ENCODE peak calls at places on chromosomes 16 and 17, in nine cellular contexts. X is testis, Q is suprapubic skin, R is HCT116, K is stomach, B is lower leg skin, M is upper lobe of left lung, A is NB4, G is right lobe of liver. L is an unnamed sample.

GRCh38 chr17:74336307-74336706 is 10.3 kb downstream of the KIF19 start:
- DNase-seq in X (no peak), Q (no peak), R (no peak), K (no peak), B (no peak), M (no peak), A (no peak), G (no peak), L (no peak)

GRCh38 chr17:2250140-2251095 is 53.2 kb downstream of the SMG6 start:
- DNase-seq in X (no peak), Q (peak), R (no peak), K (no peak), B (no peak), M (no peak), A (no peak), G (no peak), L (no peak)

GRCh38 chr17:79645022-79645776 is 34.3 kb upstream of the RBFOX3 start:
- DNase-seq in X (peak), Q (peak), R (no peak), K (peak), B (peak), M (no peak), A (no peak), G (peak), L (peak)

GRCh38 chr17:59888145-59888750 is 4.5 kb downstream of the TUBD1 start:
- DNase-seq in X (no peak), Q (no peak), R (no peak), K (no peak), B (no peak), M (no peak), A (no peak), G (no peak), L (no peak)

GRCh38 chr16:67926181-67926742 is 5.4 kb downstream of the CTRL start:
- DNase-seq in X (no peak), Q (no peak), R (no peak), K (peak), B (peak), M (peak), A (peak), G (no peak), L (no peak)

GRCh38 chr17:81553616-81554181 is 1.5 kb upstream of the FAAP100 start:
- DNase-seq in X (peak), Q (peak), R (peak), K (no peak), B (no peak), M (peak), A (peak), G (no peak), L (no peak)

GRCh38 chr17:43779145-43780125 is 658 bp upstream of the DUSP3 start:
- DNase-seq in X (no peak), Q (no peak), R (peak), K (no peak), B (peak), M (no peak), A (peak), G (no peak), L (peak)

GRCh38 chr16:27588052-27588451 is 38.1 kb downstream of the KATNIP start:
- DNase-seq in X (no peak), Q (no peak), R (no peak), K (no peak), B (no peak), M (no peak), A (no peak), G (no peak), L (no peak)

GRCh38 chr16:2145843-2146242 is 2.6 kb upstream of the RAB26 start:
- DNase-seq in X (no peak), Q (no peak), R (no peak), K (no peak), B (no peak), M (no peak), A (no peak), G (no peak), L (no peak)

GRCh38 chr17:49997773-49998703 is 3.0 kb upstream of the DLX3 start:
- DNase-seq in X (peak), Q (peak), R (peak), K (peak), B (peak), M (peak), A (peak), G (peak), L (peak)

GRCh38 chr16:56477096-56477878 is 25.9 kb downstream of the OGFOD1 start:
- DNase-seq in X (no peak), Q (no peak), R (peak), K (no peak), B (no peak), M (no peak), A (peak), G (no peak), L (no peak)

GRCh38 chr17:9434502-9435113 is 141.0 kb downstream of the STX8 start:
- DNase-seq in X (no peak), Q (no peak), R (no peak), K (peak), B (no peak), M (no peak), A (no peak), G (no peak), L (no peak)

GRCh38 chr17:62755139-62755851 is 52.8 kb downstream of the MARCHF10 start:
- DNase-seq in X (no peak), Q (peak), R (no peak), K (no peak), B (peak), M (no peak), A (no peak), G (no peak), L (no peak)

GRCh38 chr16:89152831-89153700 is 18.5 kb upstream of the CDH15 start:
- DNase-seq in X (no peak), Q (no peak), R (no peak), K (no peak), B (no peak), M (no peak), A (peak), G (no peak), L (no peak)

GRCh38 chr17:31431795-31432658 is 40.6 kb downstream of the RAB11FIP4 start:
- DNase-seq in X (no peak), Q (no peak), R (no peak), K (no peak), B (no peak), M (no peak), A (no peak), G (no peak), L (no peak)

GRCh38 chr16:1839554-1839953 is 12.5 kb downstream of the FAHD1 start:
- DNase-seq in X (no peak), Q (no peak), R (no peak), K (no peak), B (no peak), M (no peak), A (peak), G (no peak), L (no peak)

DNA sequence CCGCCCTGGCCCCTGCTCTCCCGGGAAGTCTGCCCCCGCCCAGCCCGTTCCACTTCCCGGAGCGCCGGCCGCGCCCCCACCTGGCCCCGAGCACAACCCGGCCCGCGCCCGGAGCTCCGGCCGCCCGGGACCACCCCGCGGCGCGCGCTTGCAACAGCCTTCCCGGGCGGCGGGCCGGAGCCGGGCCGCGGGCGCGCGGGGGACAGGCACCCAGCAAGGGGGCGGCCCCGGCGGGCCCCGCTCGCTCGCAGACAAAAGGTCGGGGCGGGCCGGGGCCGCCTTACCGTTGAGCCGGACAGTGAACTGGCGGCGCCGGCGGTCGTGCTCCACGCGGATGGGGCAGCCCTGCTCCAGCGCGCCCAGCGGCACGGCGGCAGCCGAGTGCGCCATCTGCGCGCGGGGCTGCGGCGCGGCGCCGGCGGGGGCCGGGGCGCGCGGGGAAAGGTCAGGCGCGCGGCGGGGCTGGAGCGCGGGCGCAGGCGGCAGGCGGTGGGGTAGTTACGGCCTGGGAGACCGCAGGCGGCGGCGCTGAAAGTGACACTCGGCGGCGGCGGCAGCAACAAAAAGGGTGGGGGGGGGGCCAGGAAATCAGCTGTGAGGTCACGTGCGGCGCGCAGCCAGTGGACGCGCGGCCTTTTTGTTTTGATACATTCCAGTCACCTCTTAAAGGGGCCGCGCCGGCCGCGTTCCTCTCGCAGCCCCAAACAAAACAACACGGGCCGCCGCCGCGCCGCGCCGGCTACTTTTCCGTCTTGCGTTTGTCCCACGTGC is at the start of gene NATD1:
- DNase-seq in X (peak), Q (peak), R (peak), K (peak), B (peak), M (peak), A (peak), G (peak), L (peak)
- TF ChIP-seq POLR2A in X (no peak), Q (no peak), R (no peak), K (no peak), B (no peak), M (no peak), A (no peak), G (peak), L (no peak)

GRCh38 chr16:10736926-10737625 is 6.6 kb upstream of the NUBP1 start:
- DNase-seq in X (peak), Q (no peak), R (peak), K (peak), B (peak), M (peak), A (peak), G (peak), L (no peak)

GRCh38 chr16:10741844-10742243 is 1.8 kb upstream of the NUBP1 start:
- DNase-seq in X (no peak), Q (peak), R (no peak), K (peak), B (peak), M (no peak), A (no peak), G (peak), L (peak)

GRCh38 chr16:10740845-10741208 is 2.8 kb upstream of the NUBP1 start:
- DNase-seq in X (no peak), Q (no peak), R (no peak), K (peak), B (no peak), M (no peak), A (no peak), G (no peak), L (no peak)

GRCh38 chr16:10740000-10740844 is 3.4 kb upstream of the NUBP1 start:
- DNase-seq in X (no peak), Q (no peak), R (no peak), K (peak), B (peak), M (no peak), A (no peak), G (no peak), L (no peak)

DNA sequence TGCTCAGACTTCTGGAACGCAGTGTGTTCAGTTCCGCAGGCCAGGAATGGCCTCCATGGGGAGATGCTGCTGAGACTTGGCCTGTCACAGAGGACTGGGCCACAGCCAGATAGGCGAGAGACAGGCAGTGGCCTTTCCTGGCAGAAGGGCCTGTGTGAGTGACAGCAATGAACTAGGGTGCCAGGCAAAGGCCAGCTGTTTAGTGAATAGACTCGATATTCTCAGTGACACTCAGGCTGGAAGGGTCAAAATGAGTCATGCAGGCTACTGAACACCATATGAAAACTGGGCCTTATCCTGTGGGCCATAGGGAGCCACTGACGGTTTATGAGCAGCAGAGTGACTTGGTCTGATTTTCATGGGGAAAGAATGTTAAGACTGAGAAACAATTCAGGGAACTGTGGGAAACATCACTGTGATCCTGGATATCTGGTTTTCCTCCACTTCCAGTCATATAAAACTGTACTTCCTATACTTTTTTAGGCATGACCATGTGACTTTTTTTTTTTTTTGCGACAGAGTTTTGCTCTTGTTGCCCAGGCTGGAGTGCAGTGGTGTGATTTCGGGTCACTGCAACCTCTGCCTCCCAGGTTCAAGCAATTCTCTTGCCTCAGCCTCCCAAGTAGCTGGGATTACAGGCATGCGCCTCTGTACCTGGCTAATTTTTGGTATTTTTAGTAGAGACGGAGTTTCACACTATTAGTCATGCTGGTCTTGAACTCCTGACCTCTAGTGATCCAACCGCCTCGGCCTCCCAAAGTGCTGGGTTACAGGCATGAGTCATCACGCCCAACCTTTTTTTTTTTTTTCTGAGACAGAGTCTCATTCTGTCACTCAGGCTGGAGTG is 5.2 kb upstream of the NUBP1 start:
- DNase-seq in X (no peak), Q (no peak), R (peak), K (peak), B (peak), M (peak), A (peak), G (peak), L (peak)
- TF ChIP-seq POLR2A in X (no peak), Q (no peak), R (no peak), K (no peak), B (no peak), M (no peak), A (no peak), G (peak), L (no peak)

DNA sequence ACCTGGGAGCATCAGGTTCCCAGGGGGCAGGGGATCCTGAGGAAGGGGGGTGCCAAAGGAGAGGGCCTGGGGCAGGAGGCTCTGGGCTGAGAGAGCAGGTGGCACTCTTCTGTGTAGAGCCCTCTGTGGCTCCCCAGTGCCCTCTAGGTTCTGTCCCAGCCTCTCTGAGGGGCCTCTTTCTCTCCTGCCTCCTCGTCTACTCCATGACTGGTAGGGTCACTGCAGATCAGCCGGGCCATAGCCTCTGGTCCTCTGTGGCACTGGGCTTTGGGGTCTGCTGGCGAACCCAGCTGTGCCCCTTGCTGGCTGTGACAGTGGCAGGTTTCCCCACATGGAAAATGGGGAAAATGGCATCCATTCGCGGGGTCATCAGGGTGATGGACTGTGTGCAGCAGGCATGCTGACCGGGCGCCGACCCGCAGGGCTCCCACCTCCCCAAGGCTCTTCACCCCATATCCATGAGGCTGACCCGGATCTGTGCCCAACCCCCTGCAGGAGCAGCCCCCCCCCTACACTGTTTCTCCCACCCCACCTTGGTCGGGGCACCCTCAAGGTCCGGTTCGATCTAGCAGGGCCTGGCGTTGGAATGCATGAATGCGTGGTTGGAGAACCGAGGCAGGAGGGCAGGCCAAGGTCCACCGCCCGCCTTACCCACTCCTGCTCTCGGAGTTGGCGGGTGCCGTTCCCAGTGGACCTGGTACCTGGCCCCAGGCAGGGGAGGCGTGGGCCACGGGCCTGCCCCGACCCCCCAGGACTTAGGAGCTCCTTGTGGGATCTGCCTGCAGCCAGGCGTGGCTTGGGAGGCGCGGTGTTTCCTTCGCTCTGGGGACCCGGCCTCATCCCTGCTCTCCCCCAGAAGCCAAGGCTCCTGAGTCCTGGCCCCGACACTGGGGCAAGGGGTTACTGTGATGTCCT is 6.5 kb downstream of the GLIS2 start:
- DNase-seq in X (no peak), Q (no peak), R (no peak), K (no peak), B (no peak), M (no peak), A (no peak), G (no peak), L (peak)
- TF ChIP-seq POLR2A in X (no peak), Q (no peak), R (no peak), K (no peak), B (no peak), M (no peak), A (no peak), G (no peak), L (no peak)

GRCh38 chr17:6240601-6241000 is 170.4 kb downstream of the WSCD1 start:
- DNase-seq in X (no peak), Q (no peak), R (no peak), K (no peak), B (peak), M (no peak), A (no peak), G (no peak), L (no peak)

GRCh38 chr17:6241996-6242395 is 171.8 kb downstream of the WSCD1 start:
- DNase-seq in X (no peak), Q (no peak), R (no peak), K (no peak), B (no peak), M (no peak), A (no peak), G (no peak), L (no peak)

GRCh38 chr17:6240001-6240400 is 169.8 kb downstream of the WSCD1 start:
- DNase-seq in X (no peak), Q (no peak), R (no peak), K (no peak), B (peak), M (no peak), A (no peak), G (no peak), L (no peak)

GRCh38 chr17:6243186-6243585 is 173.0 kb downstream of the WSCD1 start:
- DNase-seq in X (no peak), Q (no peak), R (no peak), K (no peak), B (no peak), M (no peak), A (no peak), G (no peak), L (no peak)

GRCh38 chr17:6241381-6241780 is 171.2 kb downstream of the WSCD1 start:
- DNase-seq in X (no peak), Q (no peak), R (no peak), K (no peak), B (no peak), M (no peak), A (no peak), G (no peak), L (no peak)
- TF ChIP-seq POLR2A in X (no peak), Q (no peak), R (no peak), K (no peak), B (no peak), M (no peak), A (no peak), G (no peak), L (no peak)

DNA sequence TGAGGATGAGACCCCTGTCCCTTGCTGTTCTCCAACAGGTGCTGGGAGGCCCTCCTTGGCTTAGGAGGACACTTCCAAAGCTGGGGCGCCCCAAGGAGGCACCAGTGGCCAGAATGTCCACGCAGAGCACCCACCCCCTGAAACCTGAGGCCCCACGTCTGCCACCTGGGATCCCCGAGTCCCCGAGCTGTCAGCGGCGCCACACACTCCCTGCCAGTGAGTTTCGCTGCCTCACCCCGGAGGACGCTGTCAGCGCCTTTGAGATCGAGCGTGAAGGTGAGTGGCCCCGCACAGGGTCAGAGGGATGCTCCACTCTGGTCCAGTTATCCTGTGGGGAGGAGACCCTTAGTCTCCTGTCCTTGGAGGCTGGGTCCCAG is 1.2 kb downstream of the AANAT start:
- DNase-seq in X (no peak), Q (no peak), R (no peak), K (no peak), B (no peak), M (no peak), A (no peak), G (peak), L (no peak)
- TF ChIP-seq POLR2A in X (no peak), Q (no peak), R (no peak), K (no peak), B (no peak), M (no peak), A (no peak), G (no peak), L (no peak)

GRCh38 chr17:36495076-36495578 is 8.6 kb downstream of the ZNHIT3 start:
- DNase-seq in X (no peak), Q (no peak), R (no peak), K (no peak), B (peak), M (no peak), A (peak), G (peak), L (peak)
- TF ChIP-seq POLR2A in X (no peak), Q (no peak), R (no peak), K (no peak), B (no peak), M (no peak), A (no peak), G (no peak), L (no peak)

DNA sequence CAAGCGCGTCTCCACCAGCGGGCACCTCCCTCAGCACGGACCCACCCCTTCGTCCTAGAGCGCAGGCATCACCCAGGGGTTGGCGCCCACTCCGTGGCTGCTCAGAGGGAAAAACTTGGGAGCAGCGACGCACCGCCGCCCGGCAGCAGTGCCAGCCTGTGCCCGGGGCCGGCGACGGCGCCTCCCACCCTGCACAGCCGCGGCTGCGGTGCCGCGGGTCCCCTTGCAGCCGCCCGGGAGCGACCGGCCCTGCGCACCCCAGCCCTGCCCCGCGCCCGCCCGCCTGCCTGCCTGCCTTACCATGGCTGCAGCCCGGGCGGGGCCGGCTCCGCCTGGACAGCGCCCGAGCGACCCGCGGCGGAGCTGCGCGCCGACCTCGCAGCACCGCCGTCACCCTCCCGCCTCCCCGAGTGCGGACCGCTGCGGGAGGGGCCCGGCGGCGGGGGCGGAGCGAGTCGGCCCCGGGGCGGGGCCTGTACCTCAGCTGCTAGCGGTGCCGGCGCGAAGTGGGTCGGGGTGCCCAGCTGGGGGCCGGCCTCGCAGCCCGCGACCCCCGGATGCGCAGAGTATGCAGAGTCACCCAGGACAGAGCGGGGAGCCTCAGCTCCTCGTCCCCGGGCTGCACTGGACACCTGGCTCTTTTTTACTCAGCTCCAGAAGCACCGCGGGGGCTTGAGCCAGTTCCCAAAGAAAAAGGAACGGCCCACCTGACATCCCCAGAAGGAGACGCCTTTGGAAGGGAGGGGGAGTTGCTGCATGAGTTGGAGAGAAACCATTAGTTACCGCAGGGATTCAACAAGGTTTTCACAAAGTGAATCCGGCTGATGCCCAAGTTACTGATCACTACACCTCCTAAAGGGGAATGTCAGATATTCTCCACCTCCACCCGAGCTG is 17.5 kb upstream of the MTMR4 start:
- DNase-seq in X (peak), Q (no peak), R (no peak), K (peak), B (peak), M (peak), A (peak), G (peak), L (peak)
- TF ChIP-seq POLR2A in X (no peak), Q (no peak), R (no peak), K (no peak), B (no peak), M (no peak), A (no peak), G (peak), L (no peak)

L was measured in sigmoid colon.